ENCODE peak calls at places on chromosomes 16 and 17, in nine cellular contexts. W is breast epithelium; P is CD8-positive, alpha-beta memory T cell; R is uterus; O is mucosa of descending colon; C is CD8-positive, alpha-beta T cell; T is NT2/D1; G is aorta; M is fibroblast of lung. X is an unnamed sample.

GRCh38 chr17:81400154-81400938 is 5.1 kb downstream of the BAHCC1 start:
- DNase-seq in W (no peak), P (no peak), R (no peak), O (no peak), C (no peak), T (no peak), G (no peak), M (peak; percentile 69), X (peak; percentile 71)

GRCh38 chr16:31177136-31177535 is 2.8 kb upstream of the FUS start:
- DNase-seq in W (no peak), P (peak; percentile 29), R (no peak), O (no peak), C (peak; percentile 25), T (no peak), G (no peak), M (peak; percentile 31), X (peak; percentile 58)

GRCh38 chr17:76493505-76494167 is 7.6 kb downstream of the RHBDF2 start:
- DNase-seq in W (no peak), P (peak; percentile 46), R (no peak), O (peak; percentile 78), C (no peak), T (no peak), G (no peak), M (no peak), X (no peak)

GRCh38 chr17:54948380-54948779 is 20.1 kb downstream of the COX11 start:
- DNase-seq in W (no peak), P (no peak), R (no peak), O (no peak), C (no peak), T (no peak), G (no peak), M (peak; percentile 93), X (peak; percentile 59)

GRCh38 chr16:81238296-81239011 is at the start of gene BCO1:
- DNase-seq in W (no peak), P (no peak), R (no peak), O (no peak), C (no peak), T (peak; percentile 70), G (no peak), M (peak; percentile 64), X (peak; percentile 45)

GRCh38 chr17:32626371-32626770 is 139.6 kb downstream of the CDK5R1 start:
- DNase-seq in W (no peak), P (no peak), R (no peak), O (no peak), C (no peak), T (no peak), G (no peak), M (no peak), X (no peak)

GRCh38 chr17:45227631-45228120 is 6.0 kb downstream of the FMNL1 start:
- DNase-seq in W (no peak), P (no peak), R (no peak), O (peak; percentile 60), C (no peak), T (no peak), G (no peak), M (no peak), X (no peak)

GRCh38 chr17:72466199-72466598 is 345.4 kb downstream of the SOX9 start:
- DNase-seq in W (no peak), P (no peak), R (no peak), O (no peak), C (no peak), T (no peak), G (no peak), M (peak; percentile 70), X (peak; percentile 34)

GRCh38 chr16:3880623-3881498 is at the start of gene CREBBP:
- DNase-seq in W (peak; percentile 84), P (peak; percentile 88), R (peak; percentile 88), O (peak; percentile 89), C (peak; percentile 88), T (peak; percentile 87), G (peak; percentile 89), M (peak; percentile 87), X (peak; percentile 83)

GRCh38 chr16:19540241-19540970 is 15.1 kb upstream of the VPS35L start:
- DNase-seq in W (no peak), P (no peak), R (no peak), O (no peak), C (no peak), T (no peak), G (no peak), M (no peak), X (no peak)

GRCh38 chr17:41060052-41060604 is at the start of gene KRTAP2-3:
- DNase-seq in W (no peak), P (no peak), R (no peak), O (no peak), C (no peak), T (no peak), G (no peak), M (peak; percentile 52), X (peak; percentile 83)

GRCh38 chr16:73268311-73268997 is 220.5 kb upstream of the ZFHX3 start:
- DNase-seq in W (no peak), P (no peak), R (peak; percentile 20), O (no peak), C (no peak), T (no peak), G (no peak), M (no peak), X (peak; percentile 9)

GRCh38 chr17:39677581-39678339 is 9.5 kb downstream of the PNMT start:
- DNase-seq in W (no peak), P (no peak), R (no peak), O (no peak), C (no peak), T (no peak), G (peak; percentile 89), M (no peak), X (no peak)

GRCh38 chr17:29061036-29061435 is 18.1 kb downstream of the PIPOX start:
- DNase-seq in W (no peak), P (no peak), R (no peak), O (no peak), C (no peak), T (no peak), G (no peak), M (no peak), X (no peak)

DNA sequence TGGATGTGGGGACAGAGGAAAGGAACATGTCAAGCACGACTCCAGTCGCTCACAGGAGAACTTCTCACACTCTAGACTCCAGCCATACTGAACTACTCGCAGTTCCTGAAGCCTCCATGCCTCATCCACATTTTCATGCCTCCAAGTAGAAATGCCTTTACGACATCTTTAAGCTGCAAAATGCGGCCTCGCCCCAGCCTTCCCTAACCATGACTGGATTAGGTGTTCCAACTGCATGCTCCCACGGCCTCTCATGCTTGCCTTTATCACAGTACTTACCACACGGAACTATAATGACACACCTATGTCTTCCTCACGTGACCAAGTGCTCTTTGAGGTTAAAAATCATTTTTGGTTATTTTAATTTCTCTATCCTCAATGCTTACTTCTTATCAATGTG is 23.9 kb downstream of the SMG6 start:
- DNase-seq in W (no peak), P (no peak), R (no peak), O (no peak), C (no peak), T (no peak), G (no peak), M (no peak), X (no peak)
- H3K36me3 ChIP-seq in W (no peaks in the 10 kb centered on the region), P (peaks cover 5% of the 10 kb centered on the region), R (no peaks in the 10 kb centered on the region), O (no peaks in the 10 kb centered on the region), C (peaks cover 31% of the 10 kb centered on the region), T (peaks cover 68% of the 10 kb centered on the region), G (peaks cover 9% of the 10 kb centered on the region), M (peaks cover 12% of the 10 kb centered on the region), X (peaks cover 13% of the 10 kb centered on the region)

GRCh38 chr17:3260600-3260999 is 37.6 kb downstream of the OR3A1 start:
- DNase-seq in W (no peak), P (no peak), R (no peak), O (no peak), C (no peak), T (no peak), G (no peak), M (no peak), X (no peak)
- H3K9me3 ChIP-seq in W (no peaks in the 10 kb centered on the region), P (no peaks in the 10 kb centered on the region), R (no peaks in the 10 kb centered on the region), O (no peaks in the 10 kb centered on the region), C (no peaks in the 10 kb centered on the region), T (no peaks in the 10 kb centered on the region), G (peaks cover 2% of the 10 kb centered on the region), M (no peaks in the 10 kb centered on the region), X (no peaks in the 10 kb centered on the region)

DNA sequence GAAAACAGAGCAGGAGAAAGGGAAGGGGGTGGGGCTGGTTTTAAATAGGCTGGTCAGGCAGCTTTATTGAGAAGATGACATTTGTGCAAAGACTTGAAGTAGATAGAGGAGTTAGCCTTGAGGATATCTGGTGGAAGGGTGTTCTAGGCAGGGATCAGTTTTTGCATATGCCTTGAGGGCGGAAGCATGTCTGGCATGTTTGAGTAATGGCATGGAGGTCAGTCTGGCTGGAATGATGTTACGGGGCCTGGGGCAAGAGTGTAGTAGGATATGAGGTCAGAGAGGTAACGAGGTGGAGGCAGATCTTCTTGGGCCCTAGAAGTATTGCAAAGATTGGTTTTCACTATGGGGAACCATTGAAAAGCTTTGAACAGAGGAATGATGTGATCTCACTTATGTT is 4.8 kb downstream of the RABEP1 start:
- DNase-seq in W (no peak), P (no peak), R (no peak), O (no peak), C (no peak), T (no peak), G (no peak), M (no peak), X (no peak)
- H3K4me3 ChIP-seq in W (no peak overlapping the region), P (no peak overlapping the region), R (no peak overlapping the region), O (no peak overlapping the region), C (no peak overlapping the region), T (no peak overlapping the region), G (no peak overlapping the region), M (no peak overlapping the region), X (no peak overlapping the region)

DNA sequence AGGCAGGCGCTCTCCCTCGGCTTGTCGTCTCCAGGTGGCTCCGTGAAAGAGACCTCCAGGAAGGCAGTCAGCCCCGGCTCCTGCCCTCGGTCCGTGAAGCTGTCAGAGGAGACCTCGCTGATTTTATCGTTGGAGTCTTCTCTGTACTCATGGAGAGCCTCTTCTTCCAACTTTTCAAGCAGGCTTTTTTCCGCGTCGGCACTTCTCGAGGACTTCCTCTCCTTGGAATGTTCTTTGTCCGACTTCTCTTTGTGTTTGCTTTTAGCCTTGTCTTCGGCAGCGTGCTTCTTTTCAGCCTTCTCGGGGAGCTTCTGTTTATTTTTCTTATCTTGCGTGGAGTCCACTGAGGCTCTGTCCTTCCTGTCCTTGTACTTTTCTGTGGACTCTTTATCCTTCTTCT is 65.0 kb downstream of the ZNF778 start:
- DNase-seq in W (no peak), P (no peak), R (no peak), O (no peak), C (no peak), T (no peak), G (no peak), M (no peak), X (no peak)
- H3K36me3 ChIP-seq in W (peaks cover 7% of the 10 kb centered on the region), P (peaks cover 44% of the 10 kb centered on the region), R (no peaks in the 10 kb centered on the region), O (no peaks in the 10 kb centered on the region), C (peaks cover 47% of the 10 kb centered on the region), T (peaks cover 92% of the 10 kb centered on the region), G (peaks cover 10% of the 10 kb centered on the region), M (peaks cover 25% of the 10 kb centered on the region), X (peaks cover 24% of the 10 kb centered on the region)

GRCh38 chr17:11269210-11269609 is 28.2 kb downstream of the SHISA6 start:
- DNase-seq in W (no peak), P (no peak), R (no peak), O (no peak), C (no peak), T (no peak), G (no peak), M (no peak), X (no peak)
- H3K9me3 ChIP-seq in W (peaks cover 8% of the 10 kb centered on the region), P (no peaks in the 10 kb centered on the region), R (no peaks in the 10 kb centered on the region), O (peaks cover 4% of the 10 kb centered on the region), C (no peaks in the 10 kb centered on the region), T (peaks cover 16% of the 10 kb centered on the region), G (no peaks in the 10 kb centered on the region), M (no peaks in the 10 kb centered on the region), X (peaks cover 3% of the 10 kb centered on the region)